ENCODE peak calls at places on chromosomes 11 and 22, in six cellular contexts. B is AG08395; X is A172; Y is mammary epithelial cell; U is stimulated activated CD4-positive, alpha-beta T cell treated with anti-CD3 and anti-CD28 coated beads, Interleukin-12 subunit alpha, Interleukin-12 subunit beta, amount 100 ng/mL, for 4 hours; T is activated effector memory CD4-positive, alpha-beta T cell treated with anti-CD3 and anti-CD28 coated beads, Interleukin-2, amount 50 U/mL, for 16 hours. G is an unnamed sample.

GRCh38 chr11:68008381-68009337 is 1.5 kb upstream of the ALDH3B1 start:
- DNase-seq in B (no peak), T (no peak), X (no peak), Y (no peak), U (no peak), G (peak; percentile 39)

GRCh38 chr11:105389952-105390351 is 219.9 kb upstream of the GRIA4 start:
- DNase-seq in Y (no peak), T (no peak), X (no peak), U (no peak), B (no peak), G (no peak)

GRCh38 chr11:61488651-61489291 is 19.8 kb upstream of the LRRC10B start:
- DNase-seq in T (no peak), Y (peak; percentile 32), X (no peak), B (no peak), U (no peak), G (no peak)

GRCh38 chr22:36327922-36328551 is 59.7 kb downstream of the MYH9 start:
- DNase-seq in X (no peak), T (no peak), U (no peak), B (no peak), Y (no peak), G (no peak)

GRCh38 chr22:39994566-39995345 is at the start of gene FAM83F:
- DNase-seq in B (no peak), Y (peak; percentile 69), X (no peak), T (peak; percentile 79), U (peak; percentile 56), G (peak; percentile 58)

GRCh38 chr11:30553521-30554110 is 32.5 kb downstream of the MPPED2 start:
- DNase-seq in X (no peak), U (no peak), B (no peak), T (no peak), Y (no peak), G (no peak)

GRCh38 chr22:37222440-37222971 is 10.2 kb upstream of the SSTR3 start:
- DNase-seq in T (peak; percentile 77), U (no peak), X (no peak), Y (no peak), B (no peak), G (no peak)

GRCh38 chr11:2539761-2540520 is 95.1 kb downstream of the KCNQ1 start:
- DNase-seq in T (peak; percentile 57), Y (no peak), B (no peak), X (no peak), U (no peak), G (no peak)

GRCh38 chr11:57597971-57598830 is 716 bp downstream of the SERPING1 start:
- DNase-seq in B (peak; percentile 89), X (no peak), Y (no peak), U (peak; percentile 1), T (no peak), G (no peak)

GRCh38 chr11:62137276-62137861 is 13.6 kb downstream of the INCENP start:
- DNase-seq in T (peak; percentile 31), B (no peak), X (no peak), Y (no peak), U (no peak), G (no peak)

GRCh38 chr11:126186708-126187481 is 24.6 kb downstream of the RPUSD4 start:
- DNase-seq in U (no peak), Y (no peak), T (no peak), B (peak; percentile 25), X (no peak), G (no peak)

GRCh38 chr11:68996376-68997123 is 15.8 kb upstream of the MRGPRD start:
- DNase-seq in X (no peak), T (peak; percentile 38), Y (no peak), B (no peak), U (no peak), G (no peak)

GRCh38 chr22:31329453-31330215 is 16.5 kb downstream of the PATZ1 start:
- DNase-seq in T (peak; percentile 37), X (peak; percentile 45), Y (peak; percentile 31), B (no peak), U (no peak), G (no peak)

GRCh38 chr11:117885777-117886176 is 9.3 kb upstream of the FXYD6 start:
- DNase-seq in Y (no peak), X (no peak), T (peak; percentile 43), U (no peak), B (no peak), G (no peak)

GRCh38 chr11:119016216-119017009 is 1.7 kb downstream of the RPS25 start:
- DNase-seq in X (no peak), Y (no peak), B (no peak), T (no peak), U (no peak), G (no peak)

GRCh38 chr11:36455658-36456111 is 54.4 kb downstream of the TRAF6 start:
- DNase-seq in T (no peak), Y (peak; percentile 97), U (no peak), B (peak; percentile 97), X (peak; percentile 98), G (peak; percentile 92)

GRCh38 chr11:111269146-111269868 is 23.8 kb downstream of the POU2AF2 start:
- DNase-seq in B (peak; percentile 17), U (no peak), T (no peak), Y (no peak), X (no peak), G (no peak)

GRCh38 chr11:79265756-79266322 is 175.0 kb downstream of the TENM4 start:
- DNase-seq in Y (peak; percentile 2), U (no peak), X (no peak), B (no peak), T (no peak), G (no peak)